ENCODE peak calls at places on chromosomes 2 and 18, in ten cellular contexts. E, H, N, K, C, O, U, M, A and X are unnamed samples.

GRCh38 chr2:191245869-191246531 is 796 bp downstream of the MYO1B start:
- DNase-seq in A (peak; percentile 89), H (peak; percentile 74), N (peak; percentile 88), M (peak; percentile 65), E (peak; percentile 86), K (peak; percentile 65), O (peak; percentile 77), U (peak; percentile 75), C (peak; percentile 24), X (peak; percentile 81)

GRCh38 chr2:151363709-151364108 is 6.3 kb downstream of the TNFAIP6 start:
- DNase-seq in M (peak; percentile 23), H (peak; percentile 70), A (no peak), K (no peak), O (peak; percentile 39), C (peak; percentile 43), E (peak; percentile 61), N (no peak), U (no peak), X (no peak)

GRCh38 chr2:54081574-54081973 is 33.8 kb upstream of the ACYP2 start:
- DNase-seq in U (peak; percentile 57), K (no peak), H (no peak), C (no peak), M (no peak), E (no peak), O (no peak), A (no peak), N (no peak), X (no peak)

GRCh38 chr2:54279385-54279784 is 23.4 kb upstream of the TSPYL6 start:
- DNase-seq in U (no peak), N (no peak), K (no peak), O (no peak), A (no peak), M (no peak), C (no peak), H (no peak), E (no peak), X (no peak)

GRCh38 chr18:48820483-48821250 is 130.1 kb downstream of the SMAD7 start:
- DNase-seq in H (peak; percentile 47), K (peak; percentile 8), O (peak; percentile 6), A (peak; percentile 45), M (peak; percentile 6), U (no peak), C (no peak), E (peak; percentile 36), N (no peak), X (peak; percentile 2)

GRCh38 chr2:46534589-46534988 is 55.2 kb downstream of the TMEM247 start:
- DNase-seq in H (no peak), C (no peak), O (no peak), E (no peak), K (no peak), M (no peak), A (no peak), N (no peak), U (no peak), X (no peak)

GRCh38 chr2:88181511-88181910 is 11.4 kb downstream of the THNSL2 start:
- DNase-seq in A (no peak), H (no peak), K (no peak), U (no peak), N (no peak), M (no peak), O (no peak), E (no peak), C (no peak), X (no peak)

GRCh38 chr2:205580591-205580990 is 101.7 kb upstream of the NRP2 start:
- DNase-seq in O (no peak), A (no peak), M (no peak), U (peak; percentile 63), E (no peak), N (no peak), K (no peak), C (no peak), H (no peak), X (no peak)

GRCh38 chr2:11663427-11663826 is 6.6 kb downstream of the NTSR2 start:
- DNase-seq in U (peak; percentile 59), C (no peak), N (no peak), H (no peak), M (no peak), K (no peak), E (no peak), O (no peak), A (no peak), X (no peak)

GRCh38 chr2:235859651-235860050 is 308.5 kb downstream of the GBX2 start:
- DNase-seq in H (peak; percentile 37), C (peak; percentile 15), M (peak; percentile 38), N (no peak), O (peak; percentile 27), E (no peak), K (no peak), U (no peak), A (no peak), X (peak; percentile 20)

GRCh38 chr2:170715062-170715931 is at the start of gene SP5:
- DNase-seq in U (peak; percentile 29), A (peak; percentile 82), H (peak; percentile 85), C (peak; percentile 35), M (peak; percentile 30), E (peak; percentile 79), O (peak; percentile 25), K (peak; percentile 69), N (peak; percentile 100), X (peak; percentile 25)

GRCh38 chr2:180289627-180290026 is 282.5 kb upstream of the CWC22 start:
- DNase-seq in M (no peak), E (no peak), K (no peak), C (no peak), H (no peak), U (no peak), O (no peak), N (peak; percentile 68), A (no peak), X (no peak)

GRCh38 chr18:63997041-63997440 is 27.2 kb downstream of the SERPINB8 start:
- DNase-seq in N (no peak), E (no peak), M (no peak), A (no peak), K (no peak), H (no peak), C (no peak), U (no peak), O (no peak), X (no peak)

GRCh38 chr2:69615969-69616368 is 27.6 kb downstream of the AAK1 start:
- DNase-seq in A (no peak), U (no peak), N (no peak), O (no peak), K (no peak), E (no peak), C (no peak), M (no peak), H (no peak), X (no peak)
- H3K4me3 ChIP-seq in A (no peak overlapping the region), U (no peak overlapping the region), N (no peak overlapping the region), O (no peak overlapping the region), K (no peak overlapping the region), E (no peak overlapping the region), C (no peak overlapping the region), M (no peak overlapping the region), H (no peak overlapping the region), X (no peak overlapping the region)

GRCh38 chr18:79900610-79901570 is 50.6 kb downstream of the SLC66A2 start:
- DNase-seq in A (peak; percentile 71), O (no peak), K (no peak), U (no peak), M (peak; percentile 6), E (no peak), H (peak; percentile 48), N (no peak), C (no peak), X (no peak)
- H3K9me3 ChIP-seq in A (peaks cover 9% of the 10 kb centered on the region), O (peaks cover 38% of the 10 kb centered on the region), K (peaks cover 15% of the 10 kb centered on the region), U (peaks cover 41% of the 10 kb centered on the region), M (no peaks in the 10 kb centered on the region), E (peaks cover 16% of the 10 kb centered on the region), H (peaks cover 9% of the 10 kb centered on the region), N (peaks cover 20% of the 10 kb centered on the region), C (peaks cover 16% of the 10 kb centered on the region), X (peaks cover 54% of the 10 kb centered on the region)

GRCh38 chr2:224572338-224572737 is 12.8 kb downstream of the CUL3 start:
- DNase-seq in A (no peak), M (no peak), H (no peak), N (no peak), U (no peak), E (no peak), O (no peak), K (no peak), C (no peak), X (no peak)

GRCh38 chr2:224577541-224577940 is 7.6 kb downstream of the CUL3 start:
- DNase-seq in U (no peak), A (no peak), C (no peak), M (no peak), K (no peak), O (no peak), E (no peak), H (no peak), N (no peak), X (no peak)

GRCh38 chr2:224573724-224574123 is 11.4 kb downstream of the CUL3 start:
- DNase-seq in M (no peak), K (no peak), U (no peak), H (no peak), O (no peak), A (no peak), C (no peak), N (no peak), E (no peak), X (no peak)

GRCh38 chr2:224576098-224576715 is 9.0 kb downstream of the CUL3 start:
- DNase-seq in U (no peak), E (no peak), O (no peak), M (no peak), K (no peak), A (no peak), C (no peak), H (no peak), N (no peak), X (no peak)

DNA sequence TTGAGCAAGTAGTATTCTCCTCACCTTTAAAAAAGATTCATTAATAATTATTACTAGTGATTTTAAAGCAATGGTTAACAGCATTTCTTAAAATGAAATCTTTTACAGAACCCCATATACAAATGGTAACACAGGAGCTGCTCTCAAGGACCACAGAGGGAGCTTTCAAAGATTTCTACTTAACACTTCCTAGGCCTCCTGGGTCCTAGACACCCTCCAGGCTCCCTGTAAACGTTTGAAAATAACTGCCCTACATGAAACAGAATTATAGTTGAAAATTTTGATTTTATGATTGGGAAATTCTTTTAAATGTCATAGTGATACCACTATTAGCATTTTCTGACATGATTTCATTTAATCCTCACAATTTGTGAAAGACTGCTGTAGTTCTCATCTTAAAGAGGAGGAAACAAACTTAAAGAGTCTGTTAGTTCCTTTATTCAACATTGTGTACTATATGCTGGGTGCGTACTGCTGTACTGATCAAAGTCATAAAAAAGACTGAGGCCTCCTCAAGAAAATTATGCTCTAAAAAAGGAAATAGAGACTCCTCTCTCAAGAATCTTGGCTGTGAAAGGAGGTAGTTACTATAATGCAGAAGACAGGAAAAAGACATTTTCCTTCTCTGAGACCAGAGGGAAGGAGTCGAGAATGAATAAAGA is 10.6 kb downstream of the CUL3 start:
- DNase-seq in E (no peak), A (no peak), H (no peak), K (no peak), N (no peak), O (no peak), U (no peak), M (no peak), C (no peak), X (no peak)
- H3K4me3 ChIP-seq in E (no peak overlapping the region), A (no peak overlapping the region), H (no peak overlapping the region), K (peak overlapping the region; percentile 6), N (no peak overlapping the region), O (peak overlapping the region; percentile 1), U (no peak overlapping the region), M (peak overlapping the region; percentile 20), C (no peak overlapping the region), X (no peak overlapping the region)

DNA sequence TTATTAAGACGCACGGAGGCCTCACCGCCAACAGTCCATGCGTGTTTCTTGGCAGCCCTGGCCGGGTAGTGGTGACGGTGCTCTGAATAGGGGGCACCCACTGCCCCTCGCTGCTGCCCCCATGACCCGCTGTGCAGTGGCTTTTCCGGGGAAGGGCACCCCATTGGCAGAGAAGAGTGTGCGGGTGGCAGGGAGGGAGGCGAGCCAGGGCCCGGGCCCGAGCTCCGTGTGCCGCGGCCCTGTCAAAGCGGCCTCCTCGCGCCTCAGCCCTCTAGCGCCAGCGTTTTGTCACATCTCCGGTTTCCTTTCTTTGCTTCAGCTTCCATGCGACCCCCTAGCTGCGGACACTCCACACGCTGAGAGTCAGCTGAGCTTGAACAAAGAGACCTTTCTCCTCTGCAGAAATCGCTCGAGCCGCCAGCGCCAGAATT is 473.6 kb upstream of the SALL3 start:
- DNase-seq in A (no peak), E (no peak), U (no peak), K (no peak), O (no peak), H (peak; percentile 47), C (no peak), M (no peak), N (peak; percentile 12), X (no peak)
- H3K9me3 ChIP-seq in A (no peaks in the 10 kb centered on the region), E (no peaks in the 10 kb centered on the region), U (peaks cover 64% of the 10 kb centered on the region), K (no peaks in the 10 kb centered on the region), O (no peaks in the 10 kb centered on the region), H (no peaks in the 10 kb centered on the region), C (no peaks in the 10 kb centered on the region), M (no peaks in the 10 kb centered on the region), N (no peaks in the 10 kb centered on the region), X (no peaks in the 10 kb centered on the region)